ENCODE peak calls at places on chromosomes 7 and 10, in five cellular contexts. N is IMR-90, V is gastrocnemius medialis, S is suprapubic skin, Y is thyroid gland. I is an unnamed sample.
A peak's percentile ranks its signal among the peaks of the same experiment; 100 is the strongest.

GRCh38 chr10:6713716-6714115 is 133.6 kb upstream of the PRKCQ start:
- DNase-seq in N (peak; percentile 25), V (no peak), Y (no peak), S (no peak), I (no peak)

GRCh38 chr10:71241114-71241898 is 28.9 kb downstream of the UNC5B start:
- DNase-seq in V (no peak), S (no peak), N (peak; percentile 50), Y (no peak), I (no peak)

GRCh38 chr7:8753355-8753754 is 319.9 kb downstream of the NXPH1 start:
- DNase-seq in V (no peak), N (no peak), S (no peak), Y (no peak), I (no peak)

GRCh38 chr7:139777948-139778841 is at the start of gene HIPK2:
- DNase-seq in S (peak; percentile 83), V (peak; percentile 71), N (peak; percentile 73), Y (peak; percentile 83), I (peak; percentile 90)

GRCh38 chr7:2299131-2299829 is 15.0 kb downstream of the SNX8 start:
- DNase-seq in N (peak; percentile 88), V (no peak), Y (no peak), S (peak; percentile 67), I (peak; percentile 49)

GRCh38 chr10:119350529-119351001 is 143.2 kb downstream of the GRK5 start:
- DNase-seq in N (peak; percentile 49), S (no peak), V (peak; percentile 32), Y (peak; percentile 49), I (no peak)

GRCh38 chr7:19519443-19519977 is 189.3 kb downstream of the POLR1F start:
- DNase-seq in Y (no peak), S (no peak), N (no peak), V (no peak), I (no peak)

GRCh38 chr7:140005754-140006503 is 56.8 kb downstream of the PARP12 start:
- DNase-seq in N (no peak), Y (peak; percentile 22), S (no peak), V (no peak), I (no peak)

GRCh38 chr7:101841328-101841727 is 23.9 kb downstream of the CUX1 start:
- DNase-seq in S (peak; percentile 15), Y (no peak), N (no peak), V (no peak), I (no peak)

GRCh38 chr10:48446785-48447184 is 140.3 kb downstream of the MAPK8 start:
- DNase-seq in V (peak; percentile 7), S (peak; percentile 50), Y (no peak), N (no peak), I (no peak)

GRCh38 chr10:52751337-52751736 is 21.2 kb downstream of the MBL2 start:
- DNase-seq in N (no peak), S (no peak), Y (no peak), V (no peak), I (no peak)

GRCh38 chr7:83060218-83060617 is 102.5 kb downstream of the PCLO start:
- DNase-seq in V (no peak), N (no peak), S (no peak), Y (peak; percentile 36), I (peak; percentile 37)

GRCh38 chr10:79433324-79434222 is 11.9 kb downstream of the ZCCHC24 start:
- DNase-seq in S (peak; percentile 61), Y (no peak), N (no peak), V (peak; percentile 13), I (peak; percentile 76)

GRCh38 chr10:71927669-71928592 is 36.3 kb upstream of the CHST3 start:
- DNase-seq in N (peak; percentile 76), Y (no peak), S (no peak), V (no peak), I (no peak)

GRCh38 chr10:114458955-114459354 is 54.7 kb upstream of the AFAP1L2 start:
- DNase-seq in S (no peak), Y (peak; percentile 64), V (peak; percentile 26), N (peak; percentile 4), I (no peak)

GRCh38 chr7:37330775-37331174 is 117.9 kb downstream of the ELMO1 start:
- DNase-seq in Y (no peak), S (no peak), V (no peak), N (no peak), I (no peak)

GRCh38 chr10:132918617-132919373 is 23.6 kb downstream of the CFAP46 start:
- DNase-seq in Y (peak; percentile 71), V (no peak), N (no peak), S (no peak), I (no peak)

GRCh38 chr7:157004050-157004838 is 6.2 kb downstream of the MNX1 start:
- DNase-seq in Y (no peak), N (peak; percentile 13), V (no peak), S (no peak), I (no peak)

GRCh38 chr7:12550956-12551355 is 19.6 kb upstream of the SCIN start:
- DNase-seq in V (no peak), Y (no peak), N (peak; percentile 28), S (no peak), I (no peak)

GRCh38 chr7:74575083-74575803 is 82.3 kb upstream of the GTF2I start:
- DNase-seq in N (peak; percentile 34), Y (peak; percentile 92), S (no peak), V (no peak), I (no peak)

GRCh38 chr10:111281516-111281915 is 204.7 kb downstream of the ADRA2A start:
- DNase-seq in S (no peak), N (no peak), V (no peak), Y (no peak), I (no peak)

GRCh38 chr7:122692769-122693309 is 6.1 kb downstream of the RNF133 start:
- DNase-seq in N (no peak), S (no peak), V (no peak), Y (no peak), I (no peak)

GRCh38 chr10:19819419-19820033 is 3.3 kb downstream of the PLXDC2 start:
- DNase-seq in V (peak; percentile 18), S (no peak), Y (peak; percentile 29), N (peak; percentile 43), I (peak; percentile 50)

GRCh38 chr7:87816389-87816788 is 59.8 kb downstream of the SLC25A40 start:
- DNase-seq in N (no peak), V (no peak), S (no peak), Y (no peak), I (no peak)

DNA sequence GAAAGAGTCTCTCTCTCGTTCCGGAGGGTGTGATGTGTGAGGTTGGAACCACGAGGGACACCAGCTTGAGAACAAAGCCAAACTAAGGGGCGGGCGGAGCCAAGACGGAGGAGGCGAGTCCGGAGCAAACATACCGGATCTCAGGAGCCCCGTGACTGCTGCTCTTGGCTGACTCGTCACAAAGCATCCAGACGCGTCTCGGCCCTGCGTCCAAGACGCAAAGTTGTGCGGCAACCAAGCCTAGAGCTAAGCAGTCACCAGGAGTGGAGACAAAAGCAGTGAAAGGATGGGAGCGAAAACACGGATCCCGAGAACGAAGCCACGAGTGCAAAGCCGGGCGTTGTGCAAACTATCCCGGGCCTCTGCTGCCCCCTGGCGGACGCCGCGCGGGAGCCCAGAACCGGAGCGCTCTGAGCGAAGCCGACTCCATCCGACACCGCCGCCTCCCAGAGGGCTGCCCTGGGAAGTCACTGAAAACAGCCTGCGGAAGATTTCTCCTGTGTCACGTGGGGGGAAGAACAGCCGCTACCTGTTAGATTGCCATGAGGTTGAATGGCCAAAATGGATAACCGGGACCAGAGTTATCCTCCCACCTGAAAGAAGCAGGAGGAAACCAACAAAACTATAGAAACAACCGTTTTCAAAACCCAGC is 46.4 kb upstream of the TMEM72 start:
- DNase-seq in Y (peak; percentile 93), N (peak; percentile 75), V (peak; percentile 78), S (peak; percentile 94), I (peak; percentile 89)
- TF ChIP-seq POLR2A in Y (no peak), N (no peak), V (no peak), S (no peak), I (peak; percentile 11)

DNA sequence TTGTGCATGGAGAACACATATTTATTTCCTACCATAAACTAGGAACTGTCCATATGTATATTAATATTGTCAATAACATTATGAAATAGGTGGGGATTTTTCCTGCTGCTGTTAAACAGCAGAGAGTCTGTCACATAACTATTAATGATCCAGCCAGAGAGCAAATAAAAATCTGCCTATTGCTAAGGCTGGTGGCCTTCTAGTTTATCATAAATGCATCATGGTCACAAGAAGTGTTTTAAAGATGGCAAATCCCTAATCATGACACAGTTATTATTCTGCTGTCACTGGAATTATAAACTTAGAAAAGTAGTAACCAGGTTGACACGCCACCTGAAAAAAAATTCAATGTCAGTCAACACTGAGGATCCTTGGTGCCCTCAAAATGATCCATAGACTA is 132.3 kb downstream of the HGF start:
- DNase-seq in N (no peak), Y (no peak), S (no peak), V (no peak), I (no peak)
- H3K27ac ChIP-seq in N (peak overlapping the region; percentile 35), Y (no peak overlapping the region), S (no peak overlapping the region), V (no peak overlapping the region), I (no peak overlapping the region)

GRCh38 chr10:31318854-31319601 is at the start of gene ZEB1:
- DNase-seq in S (peak; percentile 86), N (peak; percentile 93), Y (peak; percentile 95), V (peak; percentile 92), I (peak; percentile 93)

GRCh38 chr10:31317171-31317570 is 1.8 kb upstream of the ZEB1 start:
- DNase-seq in S (no peak), N (no peak), Y (no peak), V (no peak), I (no peak)

GRCh38 chr10:31317652-31318381 is 1.2 kb upstream of the ZEB1 start:
- DNase-seq in V (no peak), Y (peak; percentile 69), S (no peak), N (no peak), I (no peak)

GRCh38 chr10:31319602-31320178 is 674 bp downstream of the ZEB1 start:
- DNase-seq in V (no peak), N (no peak), S (no peak), Y (no peak), I (peak; percentile 37)

DNA sequence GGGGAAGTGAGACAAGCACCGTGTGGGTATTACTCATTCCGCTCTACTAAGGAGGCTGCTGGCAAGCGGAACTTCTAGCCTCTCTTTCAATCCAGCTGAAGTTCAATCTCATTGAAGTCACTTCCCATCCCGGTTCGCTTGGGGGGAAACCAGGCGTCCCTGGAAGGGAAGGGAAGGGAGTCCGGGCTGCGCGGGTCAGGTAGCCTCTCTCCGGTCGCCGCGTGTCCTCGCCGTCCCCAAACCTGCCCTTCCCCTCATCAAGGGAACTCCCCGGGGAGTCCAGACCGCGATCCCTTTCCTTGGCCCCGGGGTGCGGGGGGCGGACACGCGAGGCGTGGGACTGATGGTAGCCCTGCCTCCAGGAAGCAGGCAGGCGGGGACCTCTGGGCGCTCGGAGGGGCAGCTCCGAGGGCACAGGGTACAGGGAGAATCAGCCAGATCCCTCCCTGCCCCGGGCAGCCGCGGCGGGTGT is 598 bp upstream of the ZEB1 start:
- DNase-seq in Y (no peak), S (peak; percentile 78), V (peak; percentile 72), N (peak; percentile 80), I (peak; percentile 79)
- TF ChIP-seq POLR2A in Y (no peak), S (no peak), V (peak; percentile 35), N (peak; percentile 73), I (peak; percentile 22)

GRCh38 chr7:29639887-29640600 is 76.4 kb downstream of the PRR15 start:
- DNase-seq in V (no peak), N (no peak), S (no peak), Y (no peak), I (no peak)

GRCh38 chr7:29639386-29639785 is 75.8 kb downstream of the PRR15 start:
- DNase-seq in S (no peak), N (no peak), V (no peak), Y (no peak), I (no peak)

GRCh38 chr7:29642494-29643155 is 79.0 kb downstream of the PRR15 start:
- DNase-seq in Y (no peak), V (no peak), S (no peak), N (no peak), I (no peak)

GRCh38 chr7:29637374-29637773 is 73.7 kb downstream of the PRR15 start:
- DNase-seq in N (no peak), Y (no peak), S (no peak), V (no peak), I (no peak)

GRCh38 chr7:29641651-29642050 is 78.0 kb downstream of the PRR15 start:
- DNase-seq in Y (no peak), V (no peak), S (no peak), N (no peak), I (no peak)
- H3K27ac ChIP-seq in Y (no peak overlapping the region), V (no peak overlapping the region), S (no peak overlapping the region), N (no peak overlapping the region), I (no peak overlapping the region)